ENCODE peak calls at places on chromosomes 2 and 18, in four cellular contexts. Y is heart right ventricle; O is effector CD8-positive, alpha-beta T cell; X is AG08396. M is an unnamed sample.

GRCh38 chr2:43328157-43328556 is 101.8 kb upstream of the ZFP36L2 start:
- DNase-seq in O (no peak), Y (peak), X (no peak), M (no peak)

GRCh38 chr2:216504376-216504762 is 5.7 kb downstream of the RPL37A start:
- DNase-seq in Y (no peak), O (no peak), X (no peak), M (no peak)

GRCh38 chr2:161946489-161947107 is 127.4 kb downstream of the DPP4 start:
- DNase-seq in Y (no peak), O (no peak), X (peak), M (no peak)

GRCh38 chr2:11566383-11566782 is 32.5 kb downstream of the GREB1 start:
- DNase-seq in O (no peak), Y (no peak), X (no peak), M (no peak)

GRCh38 chr2:80469428-80469827 is 164.9 kb upstream of the LRRTM1 start:
- DNase-seq in X (no peak), Y (no peak), O (no peak), M (no peak)

GRCh38 chr2:107094450-107094986 is 208.6 kb upstream of the ST6GAL2 start:
- DNase-seq in X (no peak), Y (no peak), O (no peak), M (no peak)

GRCh38 chr2:20514596-20515269 is 67.9 kb downstream of the RHOB start:
- DNase-seq in X (peak), Y (no peak), O (no peak), M (no peak)

GRCh38 chr18:73908323-73908722 is 239.3 kb downstream of the FBXO15 start:
- DNase-seq in O (no peak), X (peak), Y (no peak), M (no peak)